ENCODE peak calls at places on chromosomes 1 and 21, in five cellular contexts. U is IMR-90, Y is GM12878, G is A549, W is K562. R is an unnamed sample.

GRCh38 chr1:246160905-246161304 is 346.2 kb downstream of the SMYD3 start:
- DNase-seq in U (no peak), G (no peak), Y (no peak), W (no peak), R (no peak)

GRCh38 chr1:18384477-18384876 is 96.3 kb upstream of the KLHDC7A start:
- DNase-seq in W (no peak), G (no peak), U (no peak), Y (no peak), R (no peak)

GRCh38 chr21:45467221-45467779 is 62.3 kb downstream of the COL18A1 start:
- DNase-seq in G (no peak), U (no peak), W (no peak), Y (no peak), R (no peak)

GRCh38 chr1:961132-961652 is 808 bp downstream of the KLHL17 start:
- DNase-seq in U (no peak), G (no peak), W (peak), Y (no peak), R (peak)

GRCh38 chr1:203744008-203744972 is 20.7 kb upstream of the LAX1 start:
- DNase-seq in U (peak), G (no peak), W (no peak), Y (no peak), R (no peak)

GRCh38 chr21:34335316-34335715 is 28.5 kb upstream of the KCNE2 start:
- DNase-seq in Y (no peak), G (no peak), W (no peak), U (no peak), R (no peak)

GRCh38 chr21:42311816-42312625 is 3.2 kb downstream of the TFF3 start:
- DNase-seq in Y (no peak), U (no peak), G (no peak), W (no peak), R (no peak)

GRCh38 chr1:9996624-9997582 is at the start of gene RBP7:
- DNase-seq in G (peak), W (peak), U (no peak), Y (no peak), R (peak)

GRCh38 chr1:116956378-116956777 is 45.2 kb upstream of the CD101 start:
- DNase-seq in Y (no peak), G (no peak), U (no peak), W (no peak), R (no peak)

GRCh38 chr1:230212405-230212936 is 145.4 kb downstream of the GALNT2 start:
- DNase-seq in G (no peak), Y (peak), U (no peak), W (no peak), R (no peak)

GRCh38 chr1:109850827-109851226 is 59.8 kb upstream of the CSF1 start:
- DNase-seq in W (no peak), U (peak), G (no peak), Y (no peak), R (no peak)

GRCh38 chr1:15684468-15685283 is 556 bp downstream of the PLEKHM2 start:
- DNase-seq in Y (no peak), G (peak), U (no peak), W (peak), R (peak)

GRCh38 chr1:75985827-75986226 is 53.6 kb upstream of the ASB17 start:
- DNase-seq in G (peak), Y (peak), W (no peak), U (peak), R (no peak)

GRCh38 chr1:6183520-6183989 is 3.4 kb upstream of the CHD5 start:
- DNase-seq in U (peak), Y (no peak), G (no peak), W (no peak), R (no peak)

GRCh38 chr1:114353233-114353632 is 157.8 kb downstream of the TRIM33 start:
- DNase-seq in Y (no peak), G (no peak), U (peak), W (peak), R (no peak)

GRCh38 chr1:15173863-15174614 is 20.5 kb downstream of the TMEM51 start:
- DNase-seq in W (no peak), G (no peak), Y (no peak), U (no peak), R (no peak)

GRCh38 chr1:34529935-34530859 is 224.7 kb upstream of the GJB5 start:
- DNase-seq in W (no peak), Y (peak), U (no peak), G (no peak), R (no peak)

GRCh38 chr1:29708818-29709710 is 472.7 kb downstream of the PTPRU start:
- DNase-seq in G (peak), W (no peak), Y (no peak), U (peak), R (no peak)

GRCh38 chr21:45285266-45285931 is 2.3 kb downstream of the POFUT2 start:
- DNase-seq in W (no peak), Y (no peak), U (no peak), G (no peak), R (no peak)

GRCh38 chr1:167820684-167821355 is 93.1 kb downstream of the ADCY10 start:
- DNase-seq in U (no peak), Y (no peak), W (no peak), G (no peak), R (no peak)

GRCh38 chr1:88655685-88656299 is 28.3 kb upstream of the PKN2 start:
- DNase-seq in U (peak), Y (no peak), G (no peak), W (peak), R (peak)

GRCh38 chr1:155136728-155137127 is 1.1 kb downstream of the SLC50A1 start:
- DNase-seq in Y (no peak), G (no peak), W (peak), U (no peak), R (no peak)

GRCh38 chr1:215113776-215114153 is 31.2 kb downstream of the KCNK2 start:
- DNase-seq in U (no peak), G (no peak), Y (no peak), W (no peak), R (no peak)

GRCh38 chr1:61640531-61641125 is 84.3 kb downstream of the TM2D1 start:
- DNase-seq in Y (no peak), G (no peak), U (no peak), W (no peak), R (no peak)

GRCh38 chr21:45383615-45384201 is 21.3 kb upstream of the COL18A1 start:
- DNase-seq in Y (no peak), U (no peak), G (no peak), W (no peak), R (no peak)

GRCh38 chr1:226568077-226568831 is 19.7 kb downstream of the STUM start:
- DNase-seq in U (no peak), G (peak), W (no peak), Y (no peak), R (peak)

GRCh38 chr1:231147896-231148295 is 14.0 kb upstream of the TRIM67 start:
- DNase-seq in G (no peak), U (no peak), Y (no peak), W (no peak), R (no peak)

GRCh38 chr1:112402682-112403643 is 6.9 kb downstream of the CTTNBP2NL start:
- DNase-seq in W (no peak), G (no peak), Y (no peak), U (peak), R (no peak)

GRCh38 chr1:30852026-30852425 is 56.5 kb downstream of the SDC3 start:
- DNase-seq in W (no peak), U (peak), Y (no peak), G (no peak), R (no peak)

GRCh38 chr1:16172232-16172830 is 16.5 kb upstream of the EPHA2 start:
- DNase-seq in Y (no peak), W (peak), G (no peak), U (no peak), R (no peak)

DNA sequence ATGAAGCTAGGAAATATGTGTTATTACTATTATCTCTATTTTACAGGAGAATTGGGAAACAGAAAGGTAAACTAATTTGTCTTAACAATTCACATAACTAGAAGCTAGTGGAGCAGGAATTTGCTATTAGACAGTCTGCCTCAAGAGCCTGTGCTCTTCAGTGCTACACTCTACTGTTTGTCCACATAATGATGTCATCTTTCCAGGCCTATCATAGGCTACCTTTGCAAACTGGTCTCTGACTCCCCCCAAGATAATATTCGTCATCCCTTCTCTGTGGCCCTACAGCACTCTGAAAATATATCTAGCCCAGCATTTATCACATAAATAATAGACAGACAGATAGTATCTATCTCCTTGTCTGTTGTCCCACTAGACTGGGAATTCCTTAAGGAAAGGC is 34.1 kb downstream of the TRIT1 start:
- DNase-seq in U (peak), Y (no peak), G (no peak), W (no peak), R (no peak)
- TF ChIP-seq BHLHE40 in U (no peak), Y (no peak), G (no peak), W (no peak), R (no peak)

GRCh38 chr1:171350579-171350978 is 36.6 kb downstream of the FMO4 start:
- DNase-seq in Y (no peak), G (no peak), U (no peak), W (no peak), R (no peak)
- TF ChIP-seq BHLHE40 in Y (no peak), G (no peak), U (no peak), W (no peak), R (no peak)

DNA sequence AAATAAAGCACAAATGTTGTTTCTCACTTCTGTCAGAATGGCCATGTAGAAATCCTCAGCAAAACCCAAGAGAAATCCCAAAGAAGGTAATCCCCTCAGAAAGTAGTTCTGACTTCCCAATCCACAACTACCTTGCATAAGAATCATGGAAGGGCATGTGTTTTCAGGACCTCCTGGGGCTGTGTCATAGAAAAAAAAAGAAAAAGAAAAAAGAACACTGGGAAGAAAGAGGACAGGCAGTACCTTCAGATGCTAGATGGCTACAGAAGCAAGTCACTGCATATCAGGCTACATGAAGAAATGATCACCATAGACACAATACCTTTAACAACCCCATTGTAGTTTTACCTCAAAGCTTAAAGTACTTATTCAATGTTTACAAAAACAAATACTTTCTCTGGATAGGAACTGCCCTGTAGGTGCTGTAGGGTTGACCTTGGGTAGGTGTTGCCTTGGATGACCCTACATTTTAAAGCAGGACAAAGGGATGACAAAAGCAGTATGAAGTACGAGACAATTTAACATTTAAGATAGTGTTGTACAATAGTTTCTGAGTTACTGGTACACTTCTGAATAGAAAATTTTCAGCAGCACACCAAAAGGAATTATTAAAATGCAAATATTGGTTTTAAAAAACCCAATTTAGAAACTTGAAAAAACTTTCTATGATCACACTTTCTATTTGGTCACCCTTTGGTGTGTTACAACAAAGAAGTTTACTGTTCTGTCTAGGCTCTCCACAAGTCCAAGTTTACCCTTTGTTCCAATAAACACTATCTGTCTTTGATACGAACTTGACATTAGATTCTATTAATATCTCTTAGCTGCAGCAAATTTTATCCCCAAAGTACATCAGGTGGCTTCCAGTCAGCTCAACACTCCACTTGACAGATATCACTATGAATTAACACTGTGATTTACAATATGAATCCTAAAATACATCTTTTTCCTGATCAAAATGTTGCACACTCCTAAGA is 5.0 kb downstream of the TRIT1 start:
- DNase-seq in U (no peak), W (no peak), Y (no peak), G (no peak), R (no peak)
- TF ChIP-seq BHLHE40 in U (no peak), W (no peak), Y (peak), G (no peak), R (no peak)

GRCh38 chr1:80250573-80251168 is 1244.1 kb upstream of the ADGRL4 start:
- DNase-seq in W (no peak), Y (no peak), U (no peak), G (no peak), R (peak)

GRCh38 chr1:80245813-80246212 is 1239.3 kb upstream of the ADGRL4 start:
- DNase-seq in W (no peak), G (no peak), Y (no peak), U (no peak), R (no peak)

GRCh38 chr1:80249699-80250098 is 1243.2 kb upstream of the ADGRL4 start:
- DNase-seq in U (no peak), G (no peak), Y (no peak), W (no peak), R (peak)

GRCh38 chr1:80248886-80249285 is 1242.4 kb upstream of the ADGRL4 start:
- DNase-seq in U (peak), W (no peak), G (no peak), Y (no peak), R (no peak)

GRCh38 chr1:80251591-80251990 is 1245.1 kb upstream of the ADGRL4 start:
- DNase-seq in W (no peak), G (no peak), Y (no peak), U (no peak), R (no peak)
- TF ChIP-seq BHLHE40 in W (no peak), G (no peak), Y (no peak), U (no peak), R (no peak)

GRCh38 chr1:41419584-41420295 is 58.5 kb downstream of the FOXO6 start:
- DNase-seq in G (no peak), U (no peak), Y (no peak), W (no peak), R (no peak)
- TF ChIP-seq BHLHE40 in G (no peak), U (no peak), Y (no peak), W (no peak), R (no peak)

GRCh38 chr1:51612349-51612982 is 4.4 kb upstream of the OSBPL9 start:
- DNase-seq in G (no peak), Y (no peak), U (peak), W (no peak), R (no peak)
- TF ChIP-seq BHLHE40 in G (no peak), Y (no peak), U (no peak), W (no peak), R (no peak)

GRCh38 chr1:193256019-193256418 is 69.6 kb upstream of the B3GALT2 start:
- DNase-seq in G (no peak), Y (no peak), U (no peak), W (no peak), R (no peak)

GRCh38 chr1:193260925-193261324 is 74.5 kb upstream of the B3GALT2 start:
- DNase-seq in Y (no peak), U (no peak), W (no peak), G (no peak), R (no peak)

GRCh38 chr1:193262661-193263060 is 76.2 kb upstream of the B3GALT2 start:
- DNase-seq in Y (no peak), W (no peak), G (no peak), U (no peak), R (no peak)

GRCh38 chr1:193259619-193260018 is 73.2 kb upstream of the B3GALT2 start:
- DNase-seq in W (no peak), G (no peak), Y (no peak), U (no peak), R (no peak)

DNA sequence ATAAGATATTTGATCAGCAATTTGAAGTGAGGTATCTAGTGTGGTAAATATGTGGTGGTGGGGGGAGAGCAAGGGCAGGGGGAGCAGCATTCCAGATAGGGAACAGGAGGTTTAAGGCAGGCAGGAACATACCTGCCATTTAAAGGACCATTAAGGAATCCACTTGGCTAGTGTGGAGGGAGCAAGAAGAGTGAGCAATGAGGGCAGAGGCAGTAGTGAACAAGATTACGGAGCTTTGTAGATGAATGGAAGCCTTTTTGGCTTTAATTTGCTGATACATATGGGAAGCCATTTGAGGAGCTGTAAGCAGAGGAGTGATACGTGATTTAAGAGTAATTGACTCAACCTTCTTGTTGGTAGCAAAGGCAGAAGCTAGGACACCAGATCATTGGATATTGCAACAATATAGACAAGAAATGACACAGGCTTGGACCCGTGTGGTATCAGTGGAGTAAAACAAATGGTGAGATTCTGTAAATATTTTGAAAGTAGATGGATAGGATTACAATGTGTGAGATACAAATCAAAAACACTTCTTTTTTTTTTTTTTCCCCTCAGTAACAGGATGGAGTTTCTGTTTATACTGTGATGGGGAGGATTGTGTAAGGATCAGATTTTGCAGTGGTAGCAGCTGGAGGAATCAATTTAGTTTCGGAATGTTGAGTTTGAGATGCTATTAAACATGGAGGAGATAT is 73.8 kb upstream of the B3GALT2 start:
- DNase-seq in G (no peak), U (peak), W (no peak), Y (no peak), R (no peak)
- TF ChIP-seq BHLHE40 in G (no peak), U (no peak), W (no peak), Y (no peak), R (no peak)

DNA sequence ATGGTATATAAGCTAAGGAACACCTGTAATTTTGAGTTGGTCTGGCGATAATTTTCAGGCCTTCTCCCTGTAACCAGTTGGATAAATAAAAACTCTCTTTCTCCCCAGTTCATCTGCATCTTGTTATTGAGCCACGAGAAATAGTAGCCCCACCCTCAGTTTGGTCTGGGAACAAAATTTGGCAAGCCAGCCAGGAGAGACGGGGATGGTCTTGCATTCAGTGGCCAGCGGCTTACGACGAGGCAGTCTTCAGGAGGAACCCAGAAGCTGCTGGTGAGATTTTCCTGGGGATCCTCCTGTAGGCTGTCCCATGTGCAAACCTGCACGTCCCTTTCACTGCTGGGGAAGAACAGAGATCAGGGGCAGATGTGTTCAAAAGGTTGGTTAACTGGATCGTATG is 174.6 kb downstream of the PLA2G4A start:
- DNase-seq in W (no peak), G (no peak), U (no peak), Y (no peak), R (no peak)
- TF ChIP-seq BHLHE40 in W (no peak), G (no peak), U (no peak), Y (no peak), R (no peak)

GRCh38 chr21:36355071-36355680 is 30.0 kb upstream of the CHAF1B start:
- DNase-seq in Y (no peak), G (no peak), W (no peak), U (no peak), R (no peak)

GRCh38 chr21:36349315-36349714 is 29.3 kb downstream of the MORC3 start:
- DNase-seq in W (no peak), G (no peak), U (no peak), Y (no peak), R (no peak)

GRCh38 chr21:36347962-36348328 is 27.9 kb downstream of the MORC3 start:
- DNase-seq in G (no peak), Y (no peak), U (peak), W (no peak), R (no peak)

GRCh38 chr21:36347278-36347961 is 27.4 kb downstream of the MORC3 start:
- DNase-seq in Y (no peak), U (peak), G (no peak), W (no peak), R (no peak)

DNA sequence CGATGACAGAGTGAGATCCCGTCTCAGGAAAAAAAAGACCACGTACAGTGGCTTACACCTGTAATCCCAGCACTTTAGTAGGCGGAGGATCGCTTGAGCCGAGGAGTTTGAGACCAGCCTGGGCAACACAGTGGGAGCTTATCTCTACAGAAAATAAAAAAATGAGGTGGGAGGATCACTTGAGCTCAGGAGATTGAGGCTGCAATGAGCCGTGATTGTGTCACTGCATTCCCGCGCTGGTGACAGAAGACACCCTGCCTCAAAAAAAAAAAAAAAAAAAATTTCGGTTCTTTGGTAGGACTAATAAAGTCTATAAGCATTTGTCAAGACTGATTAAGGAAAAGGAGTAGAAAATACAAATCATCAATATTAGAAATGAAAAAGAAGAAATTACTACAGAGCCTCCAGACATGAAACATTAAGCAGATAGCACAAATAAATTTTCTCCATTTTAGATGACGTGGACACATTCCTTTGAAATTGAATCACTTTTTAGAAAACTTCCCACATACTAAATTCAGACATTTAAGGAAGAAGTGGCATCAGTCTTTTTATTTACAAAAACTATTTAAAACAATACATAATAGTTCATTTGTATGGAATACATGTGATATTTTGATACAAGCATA is 30.4 kb downstream of the MORC3 start:
- DNase-seq in U (peak), W (no peak), Y (no peak), G (no peak), R (no peak)
- TF ChIP-seq BHLHE40 in U (no peak), W (no peak), Y (no peak), G (no peak), R (no peak)

R was measured in HEK293T.